ENCODE peak calls at places on chromosomes 4 and X, in four cellular contexts. One of them, this sample, is unnamed.

GRCh38 chr4:30538794-30539193 is 181.4 kb upstream of the PCDH7 start:
- DNase-seq in A549: no peak
- DNase-seq in HepG2: no peak
- DNase-seq in K562: no peak
- DNase-seq in this sample: no peak

GRCh38 chr4:6613676-6614651 is 26.5 kb upstream of the MRFAP1 start:
- DNase-seq in A549: no peak
- DNase-seq in HepG2: no peak
- DNase-seq in K562: no peak
- DNase-seq in this sample: no peak

GRCh38 chr4:77804471-77804870 is 14.7 kb downstream of the CNOT6L start:
- DNase-seq in A549: no peak
- DNase-seq in HepG2: no peak
- DNase-seq in K562: no peak
- DNase-seq in this sample: no peak

GRCh38 chrX:107574054-107574683 is 54.1 kb upstream of the PRPS1 start:
- DNase-seq in A549: peak
- DNase-seq in HepG2: peak
- DNase-seq in K562: no peak
- DNase-seq in this sample: no peak

GRCh38 chr4:157204634-157205244 is 15.8 kb upstream of the GRIA2 start:
- DNase-seq in A549: peak
- DNase-seq in HepG2: peak
- DNase-seq in K562: peak
- DNase-seq in this sample: no peak

GRCh38 chrX:97238632-97239031 is 354.9 kb downstream of the RPA4 start:
- DNase-seq in A549: peak
- DNase-seq in HepG2: no peak
- DNase-seq in K562: no peak
- DNase-seq in this sample: no peak

GRCh38 chrX:154093965-154094364 is 3.6 kb downstream of the MECP2 start:
- DNase-seq in A549: no peak
- DNase-seq in HepG2: no peak
- DNase-seq in K562: no peak
- DNase-seq in this sample: no peak

GRCh38 chrX:132444936-132445335 is 43.9 kb downstream of the MBNL3 start:
- DNase-seq in A549: no peak
- DNase-seq in HepG2: no peak
- DNase-seq in K562: no peak
- DNase-seq in this sample: no peak

GRCh38 chrX:43805579-43805978 is 76.7 kb downstream of the MAOB start:
- DNase-seq in A549: no peak
- DNase-seq in HepG2: no peak
- DNase-seq in K562: no peak
- DNase-seq in this sample: no peak

GRCh38 chr4:94889961-94890360 is 132.2 kb downstream of the BMPR1B start:
- DNase-seq in A549: no peak
- DNase-seq in HepG2: no peak
- DNase-seq in K562: no peak
- DNase-seq in this sample: no peak

GRCh38 chr4:149707862-149708261 is 107.8 kb downstream of the IQCM start:
- DNase-seq in A549: no peak
- DNase-seq in HepG2: no peak
- DNase-seq in K562: no peak
- DNase-seq in this sample: no peak

GRCh38 chr4:52552778-52553177 is 106.3 kb downstream of the USP46 start:
- DNase-seq in A549: no peak
- DNase-seq in HepG2: no peak
- DNase-seq in K562: peak
- DNase-seq in this sample: no peak

GRCh38 chr4:109094061-109094460 is 208.4 kb downstream of the COL25A1 start:
- DNase-seq in A549: no peak
- DNase-seq in HepG2: no peak
- DNase-seq in K562: no peak
- DNase-seq in this sample: no peak

GRCh38 chr4:12943069-12943468 is 541.1 kb downstream of the RAB28 start:
- DNase-seq in A549: no peak
- DNase-seq in HepG2: peak
- DNase-seq in K562: no peak
- DNase-seq in this sample: no peak

GRCh38 chrX:34654939-34655338 is 2.1 kb downstream of the TMEM47 start:
- DNase-seq in A549: no peak
- DNase-seq in HepG2: no peak
- DNase-seq in K562: no peak
- DNase-seq in this sample: no peak

GRCh38 chr4:141768954-141769353 is 132.6 kb downstream of the IL15 start:
- DNase-seq in A549: no peak
- DNase-seq in HepG2: no peak
- DNase-seq in K562: no peak
- DNase-seq in this sample: no peak

GRCh38 chr4:23909671-23910070 is 19.8 kb upstream of the PPARGC1A start:
- DNase-seq in A549: no peak
- DNase-seq in HepG2: no peak
- DNase-seq in K562: no peak
- DNase-seq in this sample: no peak
- TF ChIP-seq CHD4 in A549: no peak
- TF ChIP-seq CHD4 in HepG2: no peak
- TF ChIP-seq CHD4 in K562: no peak
- TF ChIP-seq CHD4 in this sample: no peak

GRCh38 chr4:40939826-40940225 is 190.1 kb downstream of the NSUN7 start:
- DNase-seq in A549: no peak
- DNase-seq in HepG2: no peak
- DNase-seq in K562: no peak
- DNase-seq in this sample: no peak
- TF ChIP-seq CHD4 in A549: no peak
- TF ChIP-seq CHD4 in HepG2: no peak
- TF ChIP-seq CHD4 in K562: no peak
- TF ChIP-seq CHD4 in this sample: no peak

GRCh38 chr4:151219938-151220337 is 57.0 kb upstream of the PRSS48 start:
- DNase-seq in A549: no peak
- DNase-seq in HepG2: no peak
- DNase-seq in K562: no peak
- DNase-seq in this sample: no peak
- TF ChIP-seq CHD4 in A549: no peak
- TF ChIP-seq CHD4 in HepG2: no peak
- TF ChIP-seq CHD4 in K562: no peak
- TF ChIP-seq CHD4 in this sample: no peak

GRCh38 chr4:88533088-88533790 is 9.7 kb upstream of the PYURF start:
- DNase-seq in A549: no peak
- DNase-seq in HepG2: no peak
- DNase-seq in K562: no peak
- DNase-seq in this sample: no peak

GRCh38 chr4:88535090-88535755 is 11.6 kb upstream of the PYURF start:
- DNase-seq in A549: no peak
- DNase-seq in HepG2: no peak
- DNase-seq in K562: no peak
- DNase-seq in this sample: no peak

GRCh38 chr4:88531549-88531948 is 8.0 kb upstream of the PYURF start:
- DNase-seq in A549: no peak
- DNase-seq in HepG2: no peak
- DNase-seq in K562: no peak
- DNase-seq in this sample: no peak

GRCh38 chr4:88537725-88538124 is 14.1 kb upstream of the PYURF start:
- DNase-seq in A549: no peak
- DNase-seq in HepG2: no peak
- DNase-seq in K562: no peak
- DNase-seq in this sample: no peak

DNA sequence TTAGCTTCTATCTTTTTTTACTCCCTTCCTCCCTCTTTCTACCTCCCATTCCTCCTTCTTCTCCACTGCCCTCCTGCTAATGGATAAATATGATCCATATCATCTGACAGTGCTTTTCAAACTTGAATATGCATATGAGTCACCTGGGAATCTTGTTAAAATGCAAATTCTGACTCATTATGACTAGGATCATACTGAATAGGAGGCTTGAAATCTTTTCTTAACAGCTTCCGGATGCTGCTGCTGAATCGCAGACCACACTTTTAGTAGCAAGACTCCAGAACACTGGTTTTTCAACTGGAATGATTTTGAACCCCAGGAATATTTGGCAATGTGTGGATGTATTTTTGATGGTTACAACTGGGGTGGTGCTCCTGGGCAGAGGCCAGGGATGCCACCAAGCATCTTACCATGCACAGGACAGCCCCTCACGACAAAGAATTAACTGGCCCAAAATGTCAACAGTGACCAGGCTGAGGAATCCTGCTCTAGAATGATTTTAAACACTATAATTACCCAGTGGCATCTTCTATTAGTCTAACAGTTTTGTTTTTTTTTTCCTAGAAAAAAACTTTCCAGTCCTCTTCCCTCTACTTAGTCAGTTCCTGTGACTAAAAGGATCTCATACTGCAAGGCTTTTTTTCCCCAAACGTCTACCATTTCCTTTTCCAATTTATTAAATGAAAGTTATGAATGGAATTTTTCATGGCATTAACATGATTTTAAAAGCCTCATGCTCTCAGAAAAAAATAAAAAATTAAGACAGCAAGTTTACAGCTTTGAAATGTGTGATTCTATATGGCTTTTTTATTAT is 10.6 kb upstream of the PYURF start:
- DNase-seq in A549: no peak
- DNase-seq in HepG2: no peak
- DNase-seq in K562: no peak
- DNase-seq in this sample: no peak
- TF ChIP-seq CHD4 in A549: no peak
- TF ChIP-seq CHD4 in HepG2: no peak
- TF ChIP-seq CHD4 in K562: no peak
- TF ChIP-seq CHD4 in this sample: no peak

DNA sequence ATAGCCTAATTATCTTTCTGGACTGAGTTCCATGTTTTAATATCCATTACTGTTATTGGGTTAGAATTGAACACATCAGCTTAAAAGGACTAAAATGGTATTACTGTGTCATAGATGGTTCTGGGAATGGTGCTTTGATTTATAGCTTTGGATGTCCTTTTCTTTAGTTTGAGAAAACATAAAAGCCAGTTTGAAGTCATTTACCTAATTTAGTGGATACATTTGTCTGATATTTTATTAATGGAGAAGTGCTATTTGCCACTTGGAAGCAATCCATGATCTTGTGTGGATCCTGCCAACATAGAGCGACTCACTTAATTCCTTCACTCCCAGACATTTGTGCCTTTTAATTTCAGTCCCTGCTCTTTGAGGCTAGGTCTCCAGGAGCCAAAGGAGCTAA is 212.4 kb upstream of the PACRGL start:
- DNase-seq in A549: no peak
- DNase-seq in HepG2: no peak
- DNase-seq in K562: no peak
- DNase-seq in this sample: no peak
- TF ChIP-seq CHD4 in A549: no peak
- TF ChIP-seq CHD4 in HepG2: no peak
- TF ChIP-seq CHD4 in K562: no peak
- TF ChIP-seq CHD4 in this sample: no peak

DNA sequence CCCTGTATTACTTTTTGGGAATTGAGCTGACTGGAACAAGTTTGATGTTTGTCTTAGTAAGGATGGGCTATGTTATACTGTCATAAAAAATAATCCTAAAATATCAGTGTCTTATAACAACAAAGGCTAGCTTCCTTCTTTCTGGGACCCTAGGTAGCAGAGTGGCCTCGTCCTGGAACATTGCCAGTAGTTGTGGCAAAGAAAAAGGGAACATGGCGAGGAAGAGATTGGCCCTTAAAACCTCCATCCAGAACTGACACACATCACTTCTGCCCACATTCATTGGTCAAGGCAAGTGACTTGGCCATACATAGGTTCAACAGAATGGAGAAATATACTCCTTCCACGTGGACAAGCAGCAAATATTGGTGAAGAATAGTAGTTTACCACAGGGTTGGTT is 287.9 kb downstream of the PPP1R2C start:
- DNase-seq in A549: no peak
- DNase-seq in HepG2: no peak
- DNase-seq in K562: no peak
- DNase-seq in this sample: no peak
- TF ChIP-seq CHD4 in A549: no peak
- TF ChIP-seq CHD4 in HepG2: no peak
- TF ChIP-seq CHD4 in K562: no peak
- TF ChIP-seq CHD4 in this sample: no peak

DNA sequence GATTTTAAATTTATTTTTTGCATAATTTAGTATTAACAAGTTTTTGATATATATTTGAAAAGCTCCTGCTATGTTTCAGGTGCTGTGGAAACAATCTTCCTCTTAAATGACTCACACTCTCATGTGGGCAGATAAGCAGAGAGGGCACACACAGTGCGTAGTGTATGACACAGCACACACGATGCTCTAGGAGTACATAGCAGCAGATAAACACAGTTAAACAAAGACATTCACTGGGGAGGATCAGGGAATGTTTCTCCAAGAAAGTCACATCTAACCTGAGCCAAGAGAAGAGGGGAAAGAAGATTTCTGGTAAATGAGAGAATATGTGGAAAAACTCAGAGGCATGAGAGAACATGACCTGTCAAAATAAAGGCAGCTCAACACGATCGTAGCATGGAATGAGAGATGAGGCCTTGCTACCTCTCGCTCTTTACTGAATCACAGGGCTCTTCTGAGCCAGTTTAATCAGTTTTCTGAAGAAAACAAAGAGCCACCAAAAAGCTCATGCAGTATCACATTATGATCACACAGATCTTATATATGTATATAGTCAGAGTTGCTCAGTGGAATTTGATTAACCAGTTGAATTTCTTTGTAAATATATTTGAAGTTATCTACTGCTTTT is 251.0 kb downstream of the ANK2 start:
- DNase-seq in A549: peak
- DNase-seq in HepG2: peak
- DNase-seq in K562: no peak
- DNase-seq in this sample: no peak
- TF ChIP-seq CHD4 in A549: no peak
- TF ChIP-seq CHD4 in HepG2: no peak
- TF ChIP-seq CHD4 in K562: no peak
- TF ChIP-seq CHD4 in this sample: no peak

This sample was measured in GM12878.